ENCODE peak calls at places on chromosome 22, in four cellular contexts. P is GM12878, F is K562, K is HepG2. G is an unnamed sample.

GRCh38 chr22:29907753-29908515 is 25.0 kb downstream of the MTMR3 start:
- DNase-seq in F (peak; percentile 93), P (no peak), K (peak; percentile 75), G (no peak)

GRCh38 chr22:31119026-31119717 is 3.6 kb upstream of the INPP5J start:
- DNase-seq in F (peak; percentile 32), P (no peak), K (no peak), G (no peak)

GRCh38 chr22:24112188-24112587 is 69.1 kb upstream of the SUSD2 start:
- DNase-seq in F (no peak), P (no peak), K (no peak), G (no peak)

GRCh38 chr22:31160328-31160978 is 471 bp downstream of the RNF185 start:
- DNase-seq in P (no peak), F (peak; percentile 16), K (no peak), G (no peak)

GRCh38 chr22:36347094-36347493 is 40.7 kb downstream of the MYH9 start:
- DNase-seq in F (no peak), K (no peak), P (no peak), G (no peak)

GRCh38 chr22:28935713-28936112 is 52.3 kb downstream of the ZNRF3 start:
- DNase-seq in F (no peak), P (no peak), K (no peak), G (peak; percentile 28)

GRCh38 chr22:32680895-32681294 is 120.6 kb upstream of the TIMP3 start:
- DNase-seq in P (no peak), F (no peak), K (no peak), G (no peak)

GRCh38 chr22:35437038-35437437 is 37.1 kb downstream of the MCM5 start:
- DNase-seq in P (no peak), F (peak; percentile 58), K (no peak), G (no peak)

GRCh38 chr22:50525991-50526848 is 822 bp upstream of the SCO2 start:
- DNase-seq in K (peak; percentile 44), F (peak; percentile 73), P (no peak), G (peak; percentile 79)

GRCh38 chr22:24471570-24471969 is 23.6 kb upstream of the UPB1 start:
- DNase-seq in P (no peak), K (no peak), F (no peak), G (no peak)

GRCh38 chr22:26744892-26745808 is 87.8 kb downstream of the MIAT start:
- DNase-seq in K (no peak), P (no peak), F (no peak), G (no peak)

GRCh38 chr22:31284756-31285155 is 7.5 kb downstream of the PIK3IP1 start:
- DNase-seq in P (no peak), K (no peak), F (no peak), G (no peak)

GRCh38 chr22:28896611-28897010 is 13.2 kb downstream of the ZNRF3 start:
- DNase-seq in P (no peak), K (no peak), F (no peak), G (no peak)

GRCh38 chr22:30574095-30574981 is at the start of gene GAL3ST1:
- DNase-seq in K (peak; percentile 77), F (no peak), P (no peak), G (peak; percentile 61)

GRCh38 chr22:24118689-24119384 is 62.5 kb upstream of the SUSD2 start:
- DNase-seq in P (no peak), F (no peak), K (no peak), G (no peak)

GRCh38 chr22:19523240-19524169 is 705 bp downstream of the CLDN5 start:
- DNase-seq in F (no peak), P (no peak), K (no peak), G (peak; percentile 70)

GRCh38 chr22:26357813-26358212 is 71.2 kb upstream of the ASPHD2 start:
- DNase-seq in F (no peak), P (no peak), K (no peak), G (no peak)

GRCh38 chr22:23086263-23086662 is 15.9 kb downstream of the GNAZ start:
- DNase-seq in K (no peak), F (no peak), P (no peak), G (no peak)

GRCh38 chr22:18085188-18085587 is 7.4 kb downstream of the PEX26 start:
- DNase-seq in F (no peak), K (no peak), P (no peak), G (no peak)

GRCh38 chr22:39244496-39245129 is at the start of gene PDGFB:
- DNase-seq in F (peak; percentile 52), K (no peak), P (no peak), G (no peak)

GRCh38 chr22:37244114-37244921 is at the start of gene RAC2:
- DNase-seq in P (no peak), F (peak; percentile 91), K (no peak), G (peak; percentile 57)

GRCh38 chr22:50626856-50627451 is 998 bp downstream of the ARSA start:
- DNase-seq in P (no peak), F (no peak), K (no peak), G (no peak)

GRCh38 chr22:19056951-19057401 is 65.2 kb downstream of the DGCR2 start:
- DNase-seq in P (no peak), K (no peak), F (no peak), G (peak; percentile 7)

GRCh38 chr22:37454857-37455686 is 27.8 kb upstream of the ELFN2 start:
- DNase-seq in F (peak; percentile 57), P (no peak), K (peak; percentile 88), G (no peak)

GRCh38 chr22:29784451-29785361 is 17.5 kb downstream of the UQCR10 start:
- DNase-seq in F (no peak), P (no peak), K (peak; percentile 38), G (no peak)

GRCh38 chr22:30314918-30315317 is 11.8 kb downstream of the TBC1D10A start:
- DNase-seq in P (peak; percentile 66), F (peak; percentile 22), K (no peak), G (no peak)

GRCh38 chr22:30426395-30427353 is 1.1 kb downstream of the MTFP1 start:
- DNase-seq in K (peak; percentile 70), F (peak; percentile 79), P (peak; percentile 64), G (peak; percentile 88)

GRCh38 chr22:19066531-19067271 is 55.5 kb downstream of the DGCR2 start:
- DNase-seq in F (no peak), K (no peak), P (no peak), G (no peak)

GRCh38 chr22:29954203-29954855 is 71.4 kb downstream of the MTMR3 start:
- DNase-seq in P (no peak), F (peak; percentile 67), K (no peak), G (no peak)

GRCh38 chr22:38406617-38407016 is 48.4 kb downstream of the KCNJ4 start:
- DNase-seq in K (no peak), P (no peak), F (no peak), G (no peak)

GRCh38 chr22:38415561-38416321 is 39.3 kb downstream of the KCNJ4 start:
- DNase-seq in K (no peak), P (no peak), F (no peak), G (peak; percentile 56)

GRCh38 chr22:26460202-26460601 is 23.4 kb downstream of the HPS4 start:
- DNase-seq in P (no peak), F (no peak), K (no peak), G (no peak)

GRCh38 chr22:42949159-42949558 is 65.8 kb downstream of the PACSIN2 start:
- DNase-seq in K (no peak), F (no peak), P (no peak), G (no peak)

GRCh38 chr22:20146777-20147176 is 4.1 kb downstream of the CCDC188 start:
- DNase-seq in K (no peak), P (no peak), F (no peak), G (no peak)

GRCh38 chr22:33124471-33124870 is 66.3 kb upstream of the SYN3 start:
- DNase-seq in F (no peak), P (no peak), K (no peak), G (no peak)

GRCh38 chr22:49687333-49687732 is 140.3 kb downstream of the BRD1 start:
- DNase-seq in K (no peak), F (no peak), P (no peak), G (no peak)

GRCh38 chr22:38109391-38110000 is 988 bp downstream of the BAIAP2L2 start:
- DNase-seq in P (no peak), F (no peak), K (no peak), G (no peak)

GRCh38 chr22:49638788-49639187 is 188.9 kb downstream of the BRD1 start:
- DNase-seq in F (no peak), K (peak; percentile 7), P (no peak), G (no peak)

GRCh38 chr22:44067901-44068300 is 43.8 kb downstream of the PARVB start:
- DNase-seq in F (no peak), P (no peak), K (no peak), G (no peak)

GRCh38 chr22:44067033-44067432 is 42.9 kb downstream of the PARVB start:
- DNase-seq in K (no peak), P (no peak), F (no peak), G (no peak)

GRCh38 chr22:44068422-44069191 is 44.5 kb downstream of the PARVB start:
- DNase-seq in P (peak; percentile 56), K (no peak), F (no peak), G (no peak)

GRCh38 chr22:44071760-44072159 is 47.7 kb downstream of the PARVB start:
- DNase-seq in P (no peak), K (no peak), F (no peak), G (no peak)

GRCh38 chr22:44070029-44070428 is 45.9 kb downstream of the PARVB start:
- DNase-seq in K (no peak), P (no peak), F (no peak), G (no peak)
- TF ChIP-seq NR2C2 in K (no peak), P (no peak), F (no peak), G (no peak)

GRCh38 chr22:40818747-40819662 is at the start of gene SLC25A17:
- DNase-seq in P (peak; percentile 39), K (peak; percentile 76), F (peak; percentile 89), G (peak; percentile 91)

GRCh38 chr22:40813912-40814315 is 5.2 kb downstream of the SLC25A17 start:
- DNase-seq in P (no peak), F (peak; percentile 89), K (no peak), G (no peak)

GRCh38 chr22:40818192-40818746 is 877 bp downstream of the SLC25A17 start:
- DNase-seq in P (no peak), K (no peak), F (no peak), G (no peak)

GRCh38 chr22:40817737-40818136 is 1.4 kb downstream of the SLC25A17 start:
- DNase-seq in K (no peak), P (peak; percentile 25), F (peak; percentile 33), G (no peak)

DNA sequence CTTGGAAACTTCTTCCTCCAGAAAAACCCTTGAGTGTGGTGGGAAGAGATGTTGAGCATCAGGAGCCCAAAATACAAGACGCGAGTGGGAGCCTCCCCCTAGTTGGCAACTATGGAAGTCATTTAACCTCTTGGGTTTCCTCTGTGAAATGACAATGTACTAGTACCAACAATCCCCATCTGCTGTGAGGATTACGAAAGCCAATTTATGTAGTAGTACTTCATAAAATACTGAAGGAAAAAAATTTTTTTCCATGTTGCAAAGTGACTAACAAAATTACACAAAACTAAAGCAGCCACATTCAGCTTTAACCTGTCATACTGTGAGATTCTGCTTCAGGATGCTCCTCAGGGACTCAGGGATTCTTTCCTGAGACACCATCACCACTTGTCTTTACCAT is 595 bp upstream of the SLC25A17 start:
- DNase-seq in F (no peak), P (no peak), K (no peak), G (no peak)
- TF ChIP-seq TCF7 in F (no peak), P (no peak), K (no peak), G (no peak)

GRCh38 chr22:34414467-34415440 is 494.5 kb upstream of the LARGE1 start:
- DNase-seq in F (peak; percentile 41), P (peak; percentile 39), K (peak; percentile 84), G (peak; percentile 80)
- TF ChIP-seq NR2C2 in F (no peak), P (no peak), K (no peak), G (no peak)

GRCh38 chr22:27750866-27751265 is 50.7 kb downstream of the MN1 start:
- DNase-seq in K (no peak), P (no peak), F (no peak), G (no peak)
- TF ChIP-seq TCF7 in K (no peak), P (no peak), F (no peak), G (no peak)